ENCODE peak calls at places on chromosomes 1 and 21, in nine cellular contexts. One of them, this sample, is unnamed.

GRCh38 chr1:31788825-31789256 is 24.7 kb upstream of the ADGRB2 start:
- DNase-seq in activated CD4-positive, alpha-beta T cell treated with anti-CD3 and anti-CD28 coated beads, Interleukin-2, amount 10 ng/mL, durations not matched to agents 7 days and 5 days: no peak
- DNase-seq in M059J: peak
- DNase-seq in activated T-cell treated with anti-CD3 and anti-CD28 coated beads, Interleukin-2, amount 50 U/mL, for 72 hours: no peak
- DNase-seq in ACHN: peak
- DNase-seq in activated B cell treated with CpG ODN at 0.5 μM for 24 hours: no peak
- DNase-seq in fibroblast of mammary gland: peak
- DNase-seq in stimulated activated naive CD8-positive, alpha-beta T cell treated with anti-CD3 and anti-CD28 coated beads, Interleukin-15, Interleukin-2, amounts not matched to agents 100 U/mL and 50 U/mL, for 24 hours: no peak
- DNase-seq in psoas muscle: no peak
- DNase-seq in this sample: peak

GRCh38 chr1:116997666-116998065 is 3.9 kb upstream of the CD101 start:
- DNase-seq in activated CD4-positive, alpha-beta T cell treated with anti-CD3 and anti-CD28 coated beads, Interleukin-2, amount 10 ng/mL, durations not matched to agents 7 days and 5 days: no peak
- DNase-seq in M059J: peak
- DNase-seq in activated T-cell treated with anti-CD3 and anti-CD28 coated beads, Interleukin-2, amount 50 U/mL, for 72 hours: no peak
- DNase-seq in ACHN: peak
- DNase-seq in activated B cell treated with CpG ODN at 0.5 μM for 24 hours: no peak
- DNase-seq in fibroblast of mammary gland: peak
- DNase-seq in stimulated activated naive CD8-positive, alpha-beta T cell treated with anti-CD3 and anti-CD28 coated beads, Interleukin-15, Interleukin-2, amounts not matched to agents 100 U/mL and 50 U/mL, for 24 hours: no peak
- DNase-seq in psoas muscle: no peak
- DNase-seq in this sample: no peak

GRCh38 chr1:12587981-12588620 is 29.9 kb downstream of the DHRS3 start:
- DNase-seq in activated CD4-positive, alpha-beta T cell treated with anti-CD3 and anti-CD28 coated beads, Interleukin-2, amount 10 ng/mL, durations not matched to agents 7 days and 5 days: no peak
- DNase-seq in M059J: peak
- DNase-seq in activated T-cell treated with anti-CD3 and anti-CD28 coated beads, Interleukin-2, amount 50 U/mL, for 72 hours: no peak
- DNase-seq in ACHN: peak
- DNase-seq in activated B cell treated with CpG ODN at 0.5 μM for 24 hours: no peak
- DNase-seq in fibroblast of mammary gland: peak
- DNase-seq in stimulated activated naive CD8-positive, alpha-beta T cell treated with anti-CD3 and anti-CD28 coated beads, Interleukin-15, Interleukin-2, amounts not matched to agents 100 U/mL and 50 U/mL, for 24 hours: no peak
- DNase-seq in psoas muscle: no peak
- DNase-seq in this sample: peak

GRCh38 chr21:41142051-41142795 is 25.7 kb upstream of the BACE2 start:
- DNase-seq in activated CD4-positive, alpha-beta T cell treated with anti-CD3 and anti-CD28 coated beads, Interleukin-2, amount 10 ng/mL, durations not matched to agents 7 days and 5 days: no peak
- DNase-seq in M059J: peak
- DNase-seq in activated T-cell treated with anti-CD3 and anti-CD28 coated beads, Interleukin-2, amount 50 U/mL, for 72 hours: no peak
- DNase-seq in ACHN: peak
- DNase-seq in activated B cell treated with CpG ODN at 0.5 μM for 24 hours: no peak
- DNase-seq in fibroblast of mammary gland: peak
- DNase-seq in stimulated activated naive CD8-positive, alpha-beta T cell treated with anti-CD3 and anti-CD28 coated beads, Interleukin-15, Interleukin-2, amounts not matched to agents 100 U/mL and 50 U/mL, for 24 hours: no peak
- DNase-seq in psoas muscle: peak
- DNase-seq in this sample: peak

GRCh38 chr1:164557270-164557669 is 1.7 kb upstream of the PBX1 start:
- DNase-seq in activated CD4-positive, alpha-beta T cell treated with anti-CD3 and anti-CD28 coated beads, Interleukin-2, amount 10 ng/mL, durations not matched to agents 7 days and 5 days: no peak
- DNase-seq in M059J: no peak
- DNase-seq in activated T-cell treated with anti-CD3 and anti-CD28 coated beads, Interleukin-2, amount 50 U/mL, for 72 hours: no peak
- DNase-seq in ACHN: no peak
- DNase-seq in activated B cell treated with CpG ODN at 0.5 μM for 24 hours: no peak
- DNase-seq in fibroblast of mammary gland: no peak
- DNase-seq in stimulated activated naive CD8-positive, alpha-beta T cell treated with anti-CD3 and anti-CD28 coated beads, Interleukin-15, Interleukin-2, amounts not matched to agents 100 U/mL and 50 U/mL, for 24 hours: no peak
- DNase-seq in psoas muscle: no peak
- DNase-seq in this sample: no peak

GRCh38 chr1:198967566-198967965 is 328.7 kb downstream of the PTPRC start:
- DNase-seq in activated CD4-positive, alpha-beta T cell treated with anti-CD3 and anti-CD28 coated beads, Interleukin-2, amount 10 ng/mL, durations not matched to agents 7 days and 5 days: no peak
- DNase-seq in M059J: no peak
- DNase-seq in activated T-cell treated with anti-CD3 and anti-CD28 coated beads, Interleukin-2, amount 50 U/mL, for 72 hours: no peak
- DNase-seq in ACHN: no peak
- DNase-seq in activated B cell treated with CpG ODN at 0.5 μM for 24 hours: no peak
- DNase-seq in fibroblast of mammary gland: no peak
- DNase-seq in stimulated activated naive CD8-positive, alpha-beta T cell treated with anti-CD3 and anti-CD28 coated beads, Interleukin-15, Interleukin-2, amounts not matched to agents 100 U/mL and 50 U/mL, for 24 hours: no peak
- DNase-seq in psoas muscle: no peak
- DNase-seq in this sample: no peak

GRCh38 chr1:100866041-100866900 is 28.4 kb downstream of the EXTL2 start:
- DNase-seq in activated CD4-positive, alpha-beta T cell treated with anti-CD3 and anti-CD28 coated beads, Interleukin-2, amount 10 ng/mL, durations not matched to agents 7 days and 5 days: peak
- DNase-seq in M059J: peak
- DNase-seq in activated T-cell treated with anti-CD3 and anti-CD28 coated beads, Interleukin-2, amount 50 U/mL, for 72 hours: no peak
- DNase-seq in ACHN: peak
- DNase-seq in activated B cell treated with CpG ODN at 0.5 μM for 24 hours: no peak
- DNase-seq in fibroblast of mammary gland: peak
- DNase-seq in stimulated activated naive CD8-positive, alpha-beta T cell treated with anti-CD3 and anti-CD28 coated beads, Interleukin-15, Interleukin-2, amounts not matched to agents 100 U/mL and 50 U/mL, for 24 hours: no peak
- DNase-seq in psoas muscle: no peak
- DNase-seq in this sample: peak

GRCh38 chr1:43285269-43285986 is at the start of gene C1orf210:
- DNase-seq in activated CD4-positive, alpha-beta T cell treated with anti-CD3 and anti-CD28 coated beads, Interleukin-2, amount 10 ng/mL, durations not matched to agents 7 days and 5 days: no peak
- DNase-seq in M059J: no peak
- DNase-seq in activated T-cell treated with anti-CD3 and anti-CD28 coated beads, Interleukin-2, amount 50 U/mL, for 72 hours: no peak
- DNase-seq in ACHN: no peak
- DNase-seq in activated B cell treated with CpG ODN at 0.5 μM for 24 hours: no peak
- DNase-seq in fibroblast of mammary gland: no peak
- DNase-seq in stimulated activated naive CD8-positive, alpha-beta T cell treated with anti-CD3 and anti-CD28 coated beads, Interleukin-15, Interleukin-2, amounts not matched to agents 100 U/mL and 50 U/mL, for 24 hours: no peak
- DNase-seq in psoas muscle: no peak
- DNase-seq in this sample: no peak

GRCh38 chr1:77768006-77768405 is 8.4 kb upstream of the USP33 start:
- DNase-seq in activated CD4-positive, alpha-beta T cell treated with anti-CD3 and anti-CD28 coated beads, Interleukin-2, amount 10 ng/mL, durations not matched to agents 7 days and 5 days: no peak
- DNase-seq in M059J: no peak
- DNase-seq in activated T-cell treated with anti-CD3 and anti-CD28 coated beads, Interleukin-2, amount 50 U/mL, for 72 hours: no peak
- DNase-seq in ACHN: no peak
- DNase-seq in activated B cell treated with CpG ODN at 0.5 μM for 24 hours: no peak
- DNase-seq in fibroblast of mammary gland: no peak
- DNase-seq in stimulated activated naive CD8-positive, alpha-beta T cell treated with anti-CD3 and anti-CD28 coated beads, Interleukin-15, Interleukin-2, amounts not matched to agents 100 U/mL and 50 U/mL, for 24 hours: no peak
- DNase-seq in psoas muscle: no peak
- DNase-seq in this sample: no peak

GRCh38 chr1:113133038-113133437 is 60.0 kb downstream of the LRIG2 start:
- DNase-seq in activated CD4-positive, alpha-beta T cell treated with anti-CD3 and anti-CD28 coated beads, Interleukin-2, amount 10 ng/mL, durations not matched to agents 7 days and 5 days: no peak
- DNase-seq in M059J: no peak
- DNase-seq in activated T-cell treated with anti-CD3 and anti-CD28 coated beads, Interleukin-2, amount 50 U/mL, for 72 hours: peak
- DNase-seq in ACHN: no peak
- DNase-seq in activated B cell treated with CpG ODN at 0.5 μM for 24 hours: no peak
- DNase-seq in fibroblast of mammary gland: no peak
- DNase-seq in stimulated activated naive CD8-positive, alpha-beta T cell treated with anti-CD3 and anti-CD28 coated beads, Interleukin-15, Interleukin-2, amounts not matched to agents 100 U/mL and 50 U/mL, for 24 hours: peak
- DNase-seq in psoas muscle: no peak
- DNase-seq in this sample: no peak

GRCh38 chr1:25797939-25798338 is 2.1 kb upstream of the SELENON start:
- DNase-seq in activated CD4-positive, alpha-beta T cell treated with anti-CD3 and anti-CD28 coated beads, Interleukin-2, amount 10 ng/mL, durations not matched to agents 7 days and 5 days: peak
- DNase-seq in M059J: peak
- DNase-seq in activated T-cell treated with anti-CD3 and anti-CD28 coated beads, Interleukin-2, amount 50 U/mL, for 72 hours: peak
- DNase-seq in ACHN: peak
- DNase-seq in activated B cell treated with CpG ODN at 0.5 μM for 24 hours: no peak
- DNase-seq in fibroblast of mammary gland: peak
- DNase-seq in stimulated activated naive CD8-positive, alpha-beta T cell treated with anti-CD3 and anti-CD28 coated beads, Interleukin-15, Interleukin-2, amounts not matched to agents 100 U/mL and 50 U/mL, for 24 hours: peak
- DNase-seq in psoas muscle: no peak
- DNase-seq in this sample: peak

GRCh38 chr1:19333587-19334354 is 21.6 kb downstream of the SLC66A1 start:
- DNase-seq in activated CD4-positive, alpha-beta T cell treated with anti-CD3 and anti-CD28 coated beads, Interleukin-2, amount 10 ng/mL, durations not matched to agents 7 days and 5 days: no peak
- DNase-seq in M059J: no peak
- DNase-seq in activated T-cell treated with anti-CD3 and anti-CD28 coated beads, Interleukin-2, amount 50 U/mL, for 72 hours: no peak
- DNase-seq in ACHN: no peak
- DNase-seq in activated B cell treated with CpG ODN at 0.5 μM for 24 hours: no peak
- DNase-seq in fibroblast of mammary gland: no peak
- DNase-seq in stimulated activated naive CD8-positive, alpha-beta T cell treated with anti-CD3 and anti-CD28 coated beads, Interleukin-15, Interleukin-2, amounts not matched to agents 100 U/mL and 50 U/mL, for 24 hours: no peak
- DNase-seq in psoas muscle: no peak
- DNase-seq in this sample: no peak

GRCh38 chr1:3031401-3032221 is 10.3 kb downstream of the ACTRT2 start:
- DNase-seq in activated CD4-positive, alpha-beta T cell treated with anti-CD3 and anti-CD28 coated beads, Interleukin-2, amount 10 ng/mL, durations not matched to agents 7 days and 5 days: no peak
- DNase-seq in M059J: no peak
- DNase-seq in activated T-cell treated with anti-CD3 and anti-CD28 coated beads, Interleukin-2, amount 50 U/mL, for 72 hours: no peak
- DNase-seq in ACHN: no peak
- DNase-seq in activated B cell treated with CpG ODN at 0.5 μM for 24 hours: peak
- DNase-seq in fibroblast of mammary gland: no peak
- DNase-seq in stimulated activated naive CD8-positive, alpha-beta T cell treated with anti-CD3 and anti-CD28 coated beads, Interleukin-15, Interleukin-2, amounts not matched to agents 100 U/mL and 50 U/mL, for 24 hours: no peak
- DNase-seq in psoas muscle: peak
- DNase-seq in this sample: no peak

This sample was measured in iris pigment epithelial cell.